ENCODE peak calls at places on chromosomes 6 and 20, in ten cellular contexts. W is psoas muscle, X is foreskin keratinocyte, J is right cardiac atrium, U is HL-60, K is left ventricle myocardium inferior, C is esophagus squamous epithelium, O is pancreas, Y is prostate gland, I is small intestine. N is an unnamed sample.

GRCh38 chr6:35165630-35166071 is 24.5 kb upstream of the TCP11 start:
- DNase-seq in W (no peak), X (peak; percentile 64), J (no peak), U (no peak), K (no peak), C (no peak), O (no peak), Y (peak; percentile 68), I (peak; percentile 67), N (no peak)

GRCh38 chr20:56697476-56697875 is 68.4 kb downstream of the TFAP2C start:
- DNase-seq in W (no peak), X (no peak), J (no peak), U (no peak), K (no peak), C (no peak), O (no peak), Y (no peak), I (no peak), N (no peak)

GRCh38 chr20:47735412-47736400 is 49.6 kb downstream of the SULF2 start:
- DNase-seq in W (peak; percentile 64), X (no peak), J (peak; percentile 72), U (peak; percentile 97), K (peak; percentile 36), C (no peak), O (no peak), Y (no peak), I (no peak), N (no peak)

GRCh38 chr6:150998992-150999975 is 133.8 kb downstream of the MTHFD1L start:
- DNase-seq in W (no peak), X (no peak), J (no peak), U (no peak), K (no peak), C (no peak), O (no peak), Y (no peak), I (no peak), N (no peak)

GRCh38 chr20:22472386-22472785 is 112.0 kb downstream of the FOXA2 start:
- DNase-seq in W (no peak), X (no peak), J (no peak), U (no peak), K (no peak), C (no peak), O (no peak), Y (no peak), I (no peak), N (no peak)

GRCh38 chr6:16318538-16318937 is 80.2 kb downstream of the GMPR start:
- DNase-seq in W (no peak), X (no peak), J (no peak), U (no peak), K (no peak), C (no peak), O (no peak), Y (no peak), I (no peak), N (peak; percentile 89)

GRCh38 chr6:48449002-48449401 is 338.0 kb upstream of the PTCHD4 start:
- DNase-seq in W (no peak), X (no peak), J (no peak), U (no peak), K (no peak), C (no peak), O (no peak), Y (no peak), I (no peak), N (no peak)

GRCh38 chr6:56849876-56850275 is 105.0 kb upstream of the BEND6 start:
- DNase-seq in W (no peak), X (no peak), J (no peak), U (no peak), K (no peak), C (no peak), O (no peak), Y (no peak), I (no peak), N (no peak)

GRCh38 chr6:132907915-132908314 is 93.5 kb downstream of the RPS12 start:
- DNase-seq in W (no peak), X (no peak), J (no peak), U (no peak), K (no peak), C (no peak), O (no peak), Y (no peak), I (no peak), N (no peak)

GRCh38 chr6:120854583-120854982 is 479.7 kb downstream of the TBC1D32 start:
- DNase-seq in W (no peak), X (no peak), J (no peak), U (no peak), K (no peak), C (no peak), O (no peak), Y (no peak), I (no peak), N (no peak)

GRCh38 chr20:62644044-62644795 is 1.9 kb downstream of the SLCO4A1 start:
- DNase-seq in W (no peak), X (no peak), J (peak; percentile 56), U (no peak), K (no peak), C (no peak), O (no peak), Y (no peak), I (peak; percentile 73), N (no peak)

GRCh38 chr6:79048611-79049010 is 29.4 kb downstream of the PHIP start:
- DNase-seq in W (no peak), X (no peak), J (no peak), U (no peak), K (no peak), C (no peak), O (no peak), Y (no peak), I (peak; percentile 16), N (no peak)

GRCh38 chr6:45420083-45420908 is 42.6 kb upstream of the SUPT3H start:
- DNase-seq in W (no peak), X (no peak), J (peak; percentile 56), U (no peak), K (peak; percentile 13), C (no peak), O (peak; percentile 53), Y (peak; percentile 7), I (peak; percentile 19), N (no peak)

GRCh38 chr20:16283978-16284377 is 289.3 kb downstream of the KIF16B start:
- DNase-seq in W (peak; percentile 68), X (no peak), J (no peak), U (no peak), K (no peak), C (no peak), O (no peak), Y (no peak), I (peak; percentile 84), N (no peak)

GRCh38 chr20:16284385-16285100 is 288.7 kb downstream of the KIF16B start:
- DNase-seq in W (no peak), X (no peak), J (no peak), U (no peak), K (no peak), C (no peak), O (no peak), Y (no peak), I (peak; percentile 54), N (no peak)

GRCh38 chr20:16286601-16287000 is 286.6 kb downstream of the KIF16B start:
- DNase-seq in W (no peak), X (no peak), J (no peak), U (no peak), K (no peak), C (no peak), O (no peak), Y (no peak), I (no peak), N (no peak)

GRCh38 chr20:16280219-16280618 is 293.0 kb downstream of the KIF16B start:
- DNase-seq in W (no peak), X (no peak), J (no peak), U (no peak), K (no peak), C (no peak), O (no peak), Y (no peak), I (no peak), N (no peak)

GRCh38 chr20:16283307-16283706 is 289.9 kb downstream of the KIF16B start:
- DNase-seq in W (no peak), X (no peak), J (no peak), U (no peak), K (no peak), C (no peak), O (no peak), Y (no peak), I (peak; percentile 8), N (no peak)
- H3K27ac ChIP-seq in W (peak overlapping the region; percentile 80), X (no peak overlapping the region), J (no peak overlapping the region), U (no peak overlapping the region), K (no peak overlapping the region), C (no peak overlapping the region), O (no peak overlapping the region), Y (no peak overlapping the region), I (no peak overlapping the region), N (no peak overlapping the region)

GRCh38 chr20:58143531-58143930 is 84.9 kb downstream of the ANKRD60 start:
- DNase-seq in W (no peak), X (no peak), J (no peak), U (no peak), K (no peak), C (no peak), O (no peak), Y (no peak), I (no peak), N (no peak)

GRCh38 chr20:58141496-58141895 is 87.0 kb downstream of the ANKRD60 start:
- DNase-seq in W (no peak), X (no peak), J (no peak), U (no peak), K (no peak), C (no peak), O (no peak), Y (no peak), I (no peak), N (peak; percentile 56)

GRCh38 chr20:58144071-58144470 is 84.4 kb downstream of the ANKRD60 start:
- DNase-seq in W (no peak), X (no peak), J (no peak), U (no peak), K (no peak), C (no peak), O (no peak), Y (no peak), I (no peak), N (no peak)

GRCh38 chr20:58141971-58142842 is 86.2 kb downstream of the ANKRD60 start:
- DNase-seq in W (no peak), X (no peak), J (no peak), U (no peak), K (no peak), C (no peak), O (no peak), Y (no peak), I (no peak), N (no peak)

GRCh38 chr20:58142843-58143185 is 85.6 kb downstream of the ANKRD60 start:
- DNase-seq in W (no peak), X (no peak), J (no peak), U (no peak), K (no peak), C (no peak), O (no peak), Y (no peak), I (no peak), N (peak; percentile 56)
- H3K27me3 ChIP-seq in W (no peaks in the 10 kb centered on the region), X (peaks cover 96% of the 10 kb centered on the region), J (no peaks in the 10 kb centered on the region), U (no peaks in the 10 kb centered on the region), K (peaks cover 92% of the 10 kb centered on the region), C (peaks cover 81% of the 10 kb centered on the region), O (no peaks in the 10 kb centered on the region), Y (no peaks in the 10 kb centered on the region), I (no peaks in the 10 kb centered on the region), N (no peaks in the 10 kb centered on the region)

GRCh38 chr6:1388927-1389790 is at the start of gene FOXF2:
- DNase-seq in W (peak; percentile 54), X (no peak), J (no peak), U (no peak), K (no peak), C (no peak), O (no peak), Y (no peak), I (no peak), N (no peak)
- H3K27ac ChIP-seq in W (no peak within 1 kb of the TSS), X (no peak within 1 kb of the TSS), J (no peak within 1 kb of the TSS), U (no peak within 1 kb of the TSS), K (no peak within 1 kb of the TSS), C (peak within 1 kb of the TSS; percentile 90), O (no peak within 1 kb of the TSS), Y (peak within 1 kb of the TSS; percentile 73), I (peak within 1 kb of the TSS; percentile 89), N (no peak within 1 kb of the TSS)

GRCh38 chr6:33834401-33835392 is 30.9 kb upstream of the MLN start:
- DNase-seq in W (no peak), X (peak; percentile 46), J (no peak), U (no peak), K (no peak), C (no peak), O (no peak), Y (no peak), I (no peak), N (no peak)
- H3K27me3 ChIP-seq in W (no peaks in the 10 kb centered on the region), X (no peaks in the 10 kb centered on the region), J (no peaks in the 10 kb centered on the region), U (no peaks in the 10 kb centered on the region), K (peaks cover 61% of the 10 kb centered on the region), C (peaks cover 23% of the 10 kb centered on the region), O (no peaks in the 10 kb centered on the region), Y (no peaks in the 10 kb centered on the region), I (no peaks in the 10 kb centered on the region), N (no peaks in the 10 kb centered on the region)

N was measured in ascending aorta.